ENCODE peak calls at places on chromosomes 13 and 19, in seven cellular contexts. Z, G, R, D, N, K and V are unnamed samples.

GRCh38 chr19:27792576-27793127 is 1420.3 kb downstream of the UQCRFS1 start:
- DNase-seq in N (no peak), Z (no peak), K (no peak), D (no peak), R (no peak), G (no peak), V (no peak)

GRCh38 chr19:10979950-10980349 is 19.1 kb downstream of the SMARCA4 start:
- DNase-seq in D (peak), R (no peak), Z (peak), K (no peak), G (no peak), N (no peak), V (no peak)

GRCh38 chr13:110799246-110800236 is 86.0 kb downstream of the ING1 start:
- DNase-seq in G (peak), K (peak), D (peak), N (no peak), Z (no peak), R (peak), V (no peak)

GRCh38 chr13:98411013-98411412 is 165.9 kb downstream of the STK24 start:
- DNase-seq in R (no peak), Z (no peak), N (no peak), D (no peak), G (no peak), K (no peak), V (no peak)

GRCh38 chr13:80477641-80478443 is 136.9 kb upstream of the SPRY2 start:
- DNase-seq in K (no peak), Z (no peak), D (no peak), R (no peak), G (no peak), N (no peak), V (no peak)

GRCh38 chr19:13069415-13070369 is 33.0 kb downstream of the LYL1 start:
- DNase-seq in K (no peak), Z (no peak), R (no peak), G (no peak), N (no peak), D (peak), V (no peak)

GRCh38 chr19:46221981-46222610 is 7.4 kb upstream of the IGFL1 start:
- DNase-seq in Z (no peak), N (no peak), D (peak), G (no peak), R (peak), K (peak), V (peak)

GRCh38 chr13:100646030-100646673 is 28.4 kb downstream of the TMTC4 start:
- DNase-seq in R (peak), Z (no peak), G (no peak), N (peak), D (no peak), K (no peak), V (peak)

GRCh38 chr13:30493670-30494381 is 28.1 kb upstream of the HMGB1 start:
- DNase-seq in N (no peak), K (no peak), G (no peak), Z (no peak), R (no peak), D (no peak), V (no peak)

GRCh38 chr13:50787316-50788195 is 55.9 kb downstream of the DLEU7 start:
- DNase-seq in G (no peak), Z (no peak), N (no peak), D (no peak), R (no peak), K (no peak), V (no peak)

GRCh38 chr13:113305208-113305607 is 8.2 kb downstream of the LAMP1 start:
- DNase-seq in D (no peak), N (no peak), R (peak), K (peak), Z (no peak), G (no peak), V (no peak)

GRCh38 chr13:82245860-82246259 is 1636.4 kb downstream of the SLITRK1 start:
- DNase-seq in N (no peak), R (no peak), Z (no peak), K (no peak), G (no peak), D (no peak), V (no peak)

DNA sequence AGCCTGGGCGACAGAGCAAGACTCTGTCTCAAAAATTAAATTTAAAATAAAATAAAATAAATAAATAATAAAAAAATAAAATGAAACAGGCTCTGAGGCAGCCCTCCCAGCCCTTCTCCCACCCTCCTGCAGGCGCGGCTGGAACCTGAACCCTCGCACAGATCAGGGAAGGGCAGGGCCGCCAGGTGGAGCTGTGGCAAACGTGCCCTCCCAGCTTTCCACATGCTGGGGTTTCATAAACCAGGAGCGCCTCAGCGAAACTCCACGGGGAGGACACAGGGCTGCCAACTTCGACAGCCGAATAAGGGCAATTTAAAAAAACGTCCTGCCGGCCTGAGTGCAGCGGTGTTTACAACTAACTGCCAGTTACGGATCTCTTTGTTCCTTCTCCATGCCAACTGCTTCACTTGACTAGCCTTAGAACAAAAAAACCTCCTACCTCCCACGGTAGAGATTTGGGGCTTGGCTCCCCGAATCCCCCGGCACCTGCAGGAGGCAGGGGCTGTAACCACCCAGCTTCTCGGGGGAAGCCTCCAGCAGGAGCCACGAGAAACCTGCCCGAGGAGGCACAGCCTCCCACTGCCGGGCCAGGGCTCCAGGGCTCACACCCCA is 15.9 kb downstream of the ZNF787 start:
- DNase-seq in N (peak), D (peak), R (peak), G (no peak), Z (peak), K (no peak), V (peak)
- TF ChIP-seq CTCF in N (peak), D (peak), R (peak), G (peak), Z (peak), K (no peak), V (peak)

GRCh38 chr13:48645845-48646244 is 7.9 kb upstream of the CYSLTR2 start:
- DNase-seq in Z (no peak), G (no peak), N (no peak), D (no peak), R (no peak), K (no peak), V (no peak)

GRCh38 chr13:48646791-48647190 is 6.9 kb upstream of the CYSLTR2 start:
- DNase-seq in Z (no peak), R (no peak), N (no peak), G (no peak), D (no peak), K (no peak), V (no peak)

GRCh38 chr13:48644951-48645350 is 8.8 kb upstream of the CYSLTR2 start:
- DNase-seq in N (no peak), R (no peak), G (no peak), D (no peak), K (no peak), Z (no peak), V (no peak)

GRCh38 chr13:48648446-48648845 is 5.3 kb upstream of the CYSLTR2 start:
- DNase-seq in K (no peak), G (no peak), D (no peak), N (no peak), R (no peak), Z (no peak), V (no peak)

DNA sequence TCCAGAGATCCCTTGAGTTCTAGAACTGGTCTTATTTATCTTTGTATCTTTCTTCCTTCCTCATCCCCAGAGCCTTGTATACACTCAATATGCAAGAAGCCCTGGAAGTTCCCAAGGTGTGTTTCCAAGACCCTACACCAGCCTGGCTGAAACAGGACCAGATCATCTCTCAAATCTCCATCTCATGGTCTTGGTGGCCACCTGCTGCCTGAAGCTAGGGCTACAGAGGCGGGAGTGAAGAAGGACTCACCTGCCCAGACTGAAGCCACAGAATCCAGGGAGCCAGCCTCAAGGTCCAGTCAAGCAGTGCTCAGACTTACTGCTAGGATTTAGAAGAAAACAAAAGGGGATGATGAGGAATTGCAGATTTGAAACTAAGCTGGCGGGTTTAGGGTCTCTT is 6.1 kb upstream of the CYSLTR2 start:
- DNase-seq in N (peak), G (no peak), Z (peak), K (no peak), R (no peak), D (no peak), V (peak)
- TF ChIP-seq CTCF in N (peak), G (no peak), Z (peak), K (no peak), R (no peak), D (no peak), V (no peak)

GRCh38 chr19:41930926-41931592 is 2.8 kb upstream of the ERFL start:
- DNase-seq in N (no peak), G (no peak), R (no peak), D (no peak), K (no peak), Z (peak), V (no peak)

GRCh38 chr19:41928221-41928683 is at the start of gene ERFL:
- DNase-seq in R (no peak), Z (peak), G (no peak), K (no peak), D (no peak), N (no peak), V (no peak)

GRCh38 chr19:41929536-41930071 is 1.4 kb upstream of the ERFL start:
- DNase-seq in Z (no peak), R (no peak), K (no peak), G (no peak), N (no peak), D (no peak), V (no peak)

GRCh38 chr19:41928754-41929535 is 696 bp upstream of the ERFL start:
- DNase-seq in N (no peak), Z (peak), R (no peak), D (no peak), K (no peak), G (no peak), V (no peak)

GRCh38 chr19:41930322-41930722 is 2.1 kb upstream of the ERFL start:
- DNase-seq in D (no peak), N (no peak), R (no peak), K (no peak), Z (no peak), G (no peak), V (no peak)
- TF ChIP-seq CTCF in D (no peak), N (no peak), R (no peak), K (no peak), Z (no peak), G (no peak), V (no peak)

GRCh38 chr19:44212865-44213346 is 574 bp downstream of the ZNF227 start:
- DNase-seq in D (no peak), N (peak), G (no peak), Z (no peak), R (peak), K (peak), V (no peak)

GRCh38 chr19:44207126-44207803 is 5.1 kb upstream of the ZNF227 start:
- DNase-seq in D (peak), Z (peak), N (peak), R (peak), G (peak), K (peak), V (peak)

GRCh38 chr19:44212250-44212864 is at the start of gene ZNF227:
- DNase-seq in D (peak), R (peak), Z (peak), K (peak), G (peak), N (peak), V (peak)
- TF ChIP-seq CTCF in D (no peak), R (no peak), Z (no peak), K (no peak), G (no peak), N (no peak), V (no peak)

DNA sequence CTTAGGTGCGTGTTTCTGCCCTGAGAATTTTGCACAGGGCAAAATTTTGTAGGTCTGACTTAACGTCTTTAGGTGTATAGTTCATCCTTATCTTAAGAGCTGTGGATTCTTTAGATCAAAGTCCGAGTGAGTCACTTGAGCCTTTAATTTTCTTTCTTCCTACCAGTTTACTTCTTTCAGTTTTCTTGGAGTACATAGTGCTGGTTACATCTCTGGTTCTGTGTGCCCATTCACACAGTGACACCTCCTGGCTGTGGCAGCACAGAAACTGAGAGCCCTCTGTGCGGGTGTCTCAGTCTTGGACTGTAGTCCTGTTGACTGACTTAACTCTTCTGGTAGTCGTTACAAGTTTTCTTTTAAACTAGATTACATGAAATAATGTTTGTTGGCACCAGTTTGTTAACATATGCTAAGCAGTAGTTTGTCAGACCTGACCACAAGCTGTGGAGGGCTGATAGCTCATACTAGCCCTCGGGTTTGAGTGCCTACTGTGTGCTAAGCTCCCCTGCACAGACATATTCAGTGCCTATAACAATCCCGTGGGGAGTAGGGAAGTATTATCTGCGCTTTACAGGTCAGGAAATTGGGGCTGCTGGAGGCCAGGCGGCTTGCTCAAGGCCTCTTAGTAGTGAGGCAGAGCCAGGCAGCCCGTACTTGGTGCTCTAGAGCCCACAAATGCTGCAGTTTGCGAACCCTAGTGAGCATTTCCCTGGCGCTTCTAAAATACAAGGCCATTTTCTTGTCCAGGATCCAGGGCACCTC is 1.6 kb downstream of the GATAD2A start:
- DNase-seq in R (peak), Z (peak), K (peak), N (peak), G (no peak), D (no peak), V (peak)
- TF ChIP-seq CTCF in R (peak), Z (peak), K (peak), N (peak), G (peak), D (peak), V (no peak)

GRCh38 chr19:23437901-23438300 is 42.6 kb upstream of the ZNF91 start:
- DNase-seq in G (no peak), D (no peak), R (no peak), N (no peak), K (peak), Z (no peak), V (no peak)

GRCh38 chr19:23436944-23437343 is 41.7 kb upstream of the ZNF91 start:
- DNase-seq in G (no peak), D (no peak), N (no peak), Z (no peak), R (no peak), K (no peak), V (no peak)

GRCh38 chr19:23440791-23441190 is 45.5 kb upstream of the ZNF91 start:
- DNase-seq in N (no peak), Z (peak), D (no peak), K (no peak), G (no peak), R (no peak), V (peak)

GRCh38 chr19:23439623-23440022 is 44.4 kb upstream of the ZNF91 start:
- DNase-seq in R (no peak), N (no peak), G (no peak), K (no peak), D (no peak), Z (no peak), V (no peak)

DNA sequence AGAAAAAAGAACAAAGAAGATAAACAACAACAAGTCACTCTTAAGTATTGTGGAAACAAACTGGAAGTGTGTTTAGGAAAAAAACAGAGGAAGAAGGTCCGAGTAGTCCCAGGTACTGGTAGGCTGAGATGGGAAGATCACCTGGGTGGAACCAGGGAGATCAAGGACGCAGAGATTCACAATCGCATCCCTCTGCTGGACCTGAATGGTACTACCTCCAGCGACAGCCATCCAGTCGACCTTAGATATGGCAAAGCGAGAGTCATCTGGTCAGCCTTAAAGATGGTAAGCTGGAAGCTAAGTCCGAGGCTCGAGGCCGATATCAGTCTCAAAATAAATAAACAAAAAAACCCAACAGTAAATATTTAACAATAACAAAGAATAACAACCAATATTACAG is 44.9 kb upstream of the ZNF91 start:
- DNase-seq in Z (no peak), N (no peak), D (no peak), R (no peak), K (no peak), G (no peak), V (no peak)
- TF ChIP-seq CTCF in Z (no peak), N (no peak), D (no peak), R (peak), K (no peak), G (peak), V (no peak)

DNA sequence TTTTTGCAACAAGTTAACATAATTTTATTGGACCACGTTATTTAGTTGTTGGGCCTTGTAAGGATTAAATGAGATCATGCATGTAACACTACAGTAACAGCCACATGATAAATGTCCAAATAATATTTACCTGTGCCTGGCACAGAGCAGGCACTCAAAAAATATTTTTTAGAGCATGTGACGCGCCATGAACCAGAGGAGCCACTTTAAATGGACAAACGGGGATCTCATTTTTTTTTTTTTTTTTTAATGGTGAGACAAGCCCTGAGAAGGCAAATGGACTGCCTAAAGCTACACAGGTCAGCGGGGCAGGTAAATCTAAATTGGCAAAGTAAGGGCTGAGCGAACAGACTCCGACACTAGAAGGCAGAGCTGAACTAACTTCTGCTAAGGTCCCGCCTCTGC is 840 bp upstream of the RPS19 start:
- DNase-seq in D (no peak), G (no peak), Z (no peak), N (no peak), K (no peak), R (no peak), V (no peak)
- TF ChIP-seq CTCF in D (no peak), G (no peak), Z (no peak), N (no peak), K (no peak), R (no peak), V (no peak)

DNA sequence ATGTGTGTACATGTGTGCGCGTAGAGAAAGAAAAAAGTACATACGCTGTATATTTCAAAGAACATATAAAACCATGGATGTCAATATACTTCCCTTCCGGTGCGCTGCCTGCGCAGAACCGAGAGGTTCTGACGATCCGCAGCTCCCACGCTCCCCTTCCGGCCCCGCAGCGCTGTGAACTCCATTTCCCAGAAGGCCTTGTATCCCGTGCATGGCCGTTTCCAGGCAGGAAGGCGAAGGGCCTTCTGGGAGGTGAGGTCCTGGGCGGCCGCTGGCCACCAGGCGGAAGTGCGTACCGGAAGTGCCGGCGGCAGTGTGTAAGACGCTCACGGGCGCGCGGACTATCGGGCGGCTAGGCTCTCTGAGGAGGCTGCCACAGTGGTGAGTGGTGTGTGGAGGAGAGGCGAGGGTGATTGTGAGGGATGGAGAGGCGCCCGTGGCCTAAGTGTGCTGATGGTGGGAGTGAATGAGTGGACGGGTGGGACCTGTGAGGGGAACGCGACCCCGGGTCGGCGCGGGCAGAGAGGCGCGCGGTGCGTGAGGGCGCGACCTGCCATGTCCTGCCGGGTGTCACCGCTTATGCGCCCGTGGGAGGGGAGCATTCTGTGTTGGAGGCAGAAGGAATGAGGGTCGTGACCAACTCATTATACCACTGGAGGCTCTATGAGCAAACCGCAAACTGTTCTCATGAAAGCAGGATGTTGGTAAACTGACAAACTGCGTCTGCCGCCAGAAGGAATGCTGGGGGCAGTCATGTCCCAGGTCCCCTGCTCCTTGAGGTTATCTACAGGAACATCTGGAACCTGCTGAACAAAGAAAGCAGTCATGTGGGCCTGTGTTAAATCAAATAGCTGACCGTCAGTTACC is at the start of gene ERVK3-1:
- DNase-seq in K (peak), G (peak), R (peak), N (peak), Z (peak), D (peak), V (peak)
- TF ChIP-seq CTCF in K (peak), G (peak), R (no peak), N (peak), Z (no peak), D (peak), V (no peak)

GRCh38 chr13:61255035-61255796 is 160.4 kb downstream of the PCDH20 start:
- DNase-seq in R (peak), K (no peak), D (no peak), G (no peak), N (peak), Z (no peak), V (no peak)
- TF ChIP-seq CTCF in R (peak), K (no peak), D (no peak), G (no peak), N (peak), Z (no peak), V (no peak)